ENCODE peak calls at places on chromosomes 13 and 19, in nine cellular contexts. F is Caco-2; C is COR-L47; P is T-helper 9 cell; I is AG09309; B is right atrium auricular region; U is stimulated activated CD4-positive, alpha-beta T cell treated with anti-CD3 and anti-CD28 coated beads, Interleukin-15, amount 100 ng/mL, for 1 hour; O is BE2C; N is Peyer's patch. A is an unnamed sample.

GRCh38 chr19:29858000-29858596 is 46.3 kb downstream of the CCNE1 start:
- DNase-seq in B (no peak), O (peak; percentile 43), I (no peak), F (peak; percentile 74), P (peak; percentile 22), N (peak; percentile 52), C (peak; percentile 14), U (no peak), A (no peak)

GRCh38 chr13:102847272-102848234 is 1.7 kb downstream of the ERCC5 start:
- DNase-seq in F (peak; percentile 14), U (no peak), B (no peak), N (no peak), O (no peak), C (no peak), I (no peak), P (no peak), A (peak; percentile 28)

GRCh38 chr13:94330552-94331071 is 148.9 kb downstream of the DCT start:
- DNase-seq in N (no peak), C (no peak), B (no peak), F (no peak), P (no peak), I (no peak), O (no peak), U (no peak), A (no peak)

GRCh38 chr13:94139393-94139995 is 340.0 kb downstream of the DCT start:
- DNase-seq in U (no peak), N (no peak), B (no peak), I (no peak), P (no peak), O (no peak), C (peak; percentile 17), F (no peak), A (peak; percentile 73)

GRCh38 chr13:28636677-28637317 is 22.1 kb upstream of the POMP start:
- DNase-seq in C (peak; percentile 8), P (peak; percentile 16), U (no peak), B (peak; percentile 76), F (peak; percentile 79), I (peak; percentile 47), O (peak; percentile 64), N (peak; percentile 85), A (peak; percentile 38)

GRCh38 chr13:24361138-24361537 is 51.8 kb downstream of the C1QTNF9 start:
- DNase-seq in P (no peak), C (no peak), B (no peak), O (no peak), F (no peak), N (no peak), U (no peak), I (no peak), A (no peak)

GRCh38 chr19:41993612-41994483 is at the start of gene ATP1A3:
- DNase-seq in U (peak; percentile 53), N (peak; percentile 72), O (peak; percentile 91), P (peak; percentile 41), I (no peak), F (peak; percentile 74), B (no peak), C (peak; percentile 65), A (peak; percentile 79)

GRCh38 chr19:47111081-47111589 is 2.4 kb downstream of the ZC3H4 start:
- DNase-seq in P (peak; percentile 32), B (no peak), F (no peak), U (peak; percentile 36), O (peak; percentile 40), I (no peak), N (peak; percentile 69), C (peak; percentile 10), A (no peak)

GRCh38 chr13:21033224-21033855 is 28.0 kb downstream of the LATS2 start:
- DNase-seq in C (no peak), I (no peak), P (no peak), B (peak; percentile 82), O (no peak), N (peak; percentile 46), F (no peak), U (no peak), A (no peak)

GRCh38 chr19:23099966-23100365 is 16.9 kb upstream of the ZNF730 start:
- DNase-seq in O (no peak), U (no peak), F (no peak), C (no peak), N (no peak), B (no peak), I (no peak), P (no peak), A (no peak)

GRCh38 chr19:48856921-48857320 is 11.5 kb downstream of the PLEKHA4 start:
- DNase-seq in B (no peak), C (no peak), U (no peak), I (no peak), P (no peak), N (no peak), F (no peak), O (no peak), A (no peak)

GRCh38 chr13:111322916-111323331 is 2.5 kb downstream of the TEX29 start:
- DNase-seq in O (no peak), B (no peak), N (peak; percentile 34), F (no peak), P (no peak), C (no peak), I (no peak), U (no peak), A (no peak)

GRCh38 chr19:32041681-32042292 is 303.6 kb upstream of the ZNF507 start:
- DNase-seq in O (peak; percentile 60), P (no peak), N (no peak), I (no peak), B (no peak), U (peak; percentile 3), F (peak; percentile 46), C (no peak), A (peak; percentile 13)

GRCh38 chr19:47005164-47005641 is 14.4 kb upstream of the NPAS1 start:
- DNase-seq in B (no peak), F (no peak), N (no peak), U (no peak), O (no peak), P (no peak), I (no peak), C (no peak), A (no peak)

GRCh38 chr13:111213964-111214726 is 99.0 kb downstream of the ARHGEF7 start:
- DNase-seq in P (no peak), U (no peak), N (no peak), O (no peak), I (no peak), B (no peak), C (peak; percentile 18), F (no peak), A (no peak)